ENCODE peak calls at places on chromosomes 2 and 18, in seven cellular contexts. R is HCT116, G is esophagus squamous epithelium, X is fibroblast of pulmonary artery, P is AG04450, N is NB4, S is cardiac muscle cell. Q is an unnamed sample.

GRCh38 chr18:29060349-29060748 is 883.4 kb upstream of the CDH2 start:
- DNase-seq in N (peak), X (no peak), P (no peak), R (no peak), G (no peak), S (no peak), Q (no peak)

GRCh38 chr2:190842606-190843104 is 38.0 kb upstream of the GLS start:
- DNase-seq in S (no peak), R (no peak), X (no peak), G (no peak), N (no peak), P (no peak), Q (no peak)

GRCh38 chr2:230225486-230225885 is at the start of gene SP140:
- DNase-seq in S (no peak), N (no peak), X (no peak), P (no peak), R (no peak), G (peak), Q (no peak)

GRCh38 chr2:9941196-9941995 is 10.1 kb upstream of the GRHL1 start:
- DNase-seq in R (no peak), G (no peak), S (no peak), X (peak), N (no peak), P (peak), Q (peak)

GRCh38 chr2:54109848-54110247 is 5.6 kb upstream of the ACYP2 start:
- DNase-seq in X (no peak), G (no peak), S (no peak), P (no peak), R (no peak), N (no peak), Q (no peak)

GRCh38 chr2:47767880-47768609 is 14.9 kb upstream of the MSH6 start:
- DNase-seq in G (no peak), N (peak), S (peak), R (peak), X (peak), P (no peak), Q (peak)

GRCh38 chr2:73832905-73833304 is 4.1 kb downstream of the STAMBP start:
- DNase-seq in P (no peak), X (peak), S (no peak), N (no peak), G (no peak), R (no peak), Q (no peak)

GRCh38 chr18:2871111-2871720 is 24.4 kb downstream of the EMILIN2 start:
- DNase-seq in S (no peak), G (no peak), X (no peak), P (no peak), R (no peak), N (no peak), Q (no peak)

GRCh38 chr2:164456599-164456998 is 164.7 kb downstream of the GRB14 start:
- DNase-seq in G (no peak), N (no peak), P (no peak), R (no peak), S (peak), X (peak), Q (peak)

GRCh38 chr2:120915670-120916069 is 180.0 kb downstream of the GLI2 start:
- DNase-seq in S (no peak), G (no peak), N (no peak), X (peak), R (no peak), P (no peak), Q (no peak)

GRCh38 chr2:69509011-69509749 is 71.9 kb upstream of the NFU1 start:
- DNase-seq in X (no peak), P (no peak), S (no peak), G (no peak), N (peak), R (no peak), Q (peak)

GRCh38 chr2:7430869-7431641 is 513.8 kb downstream of the RNF144A start:
- DNase-seq in G (no peak), S (peak), P (no peak), N (peak), R (no peak), X (no peak), Q (peak)

GRCh38 chr2:7432426-7432825 is 515.2 kb downstream of the RNF144A start:
- DNase-seq in P (no peak), G (no peak), R (no peak), N (peak), X (no peak), S (no peak), Q (no peak)

GRCh38 chr2:7429733-7430132 is 512.5 kb downstream of the RNF144A start:
- DNase-seq in R (no peak), X (no peak), P (no peak), N (no peak), G (no peak), S (no peak), Q (no peak)

GRCh38 chr2:7428444-7429204 is 511.4 kb downstream of the RNF144A start:
- DNase-seq in R (no peak), G (no peak), S (no peak), N (peak), P (no peak), X (no peak), Q (no peak)

DNA sequence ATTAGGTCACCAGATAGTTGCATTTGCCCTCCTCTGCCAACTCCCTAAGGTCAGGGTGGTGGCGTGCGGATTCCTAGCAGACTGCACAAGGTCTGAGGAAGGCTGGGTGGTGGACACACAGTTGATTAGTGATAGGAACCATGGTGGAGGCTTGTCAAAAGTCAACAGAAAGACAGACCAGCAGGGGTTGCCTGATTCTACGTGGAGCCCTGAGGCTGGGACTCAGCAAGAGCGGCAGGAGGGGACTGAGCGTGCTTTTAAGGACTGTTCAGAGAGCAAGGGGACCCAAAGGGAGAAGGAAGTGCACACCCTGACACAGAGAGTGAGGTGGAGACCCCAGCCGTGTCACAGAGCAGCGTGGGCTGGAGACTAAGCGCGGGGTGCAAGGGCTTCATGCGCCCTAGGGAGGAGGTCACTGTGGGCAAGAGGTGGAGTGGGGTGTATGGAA is 513.2 kb downstream of the RNF144A start:
- DNase-seq in N (no peak), S (no peak), X (no peak), R (no peak), G (no peak), P (no peak), Q (no peak)
- H3K4me3 ChIP-seq in N (no peak), S (no peak), X (no peak), R (no peak), G (peak), P (no peak), Q (no peak)

DNA sequence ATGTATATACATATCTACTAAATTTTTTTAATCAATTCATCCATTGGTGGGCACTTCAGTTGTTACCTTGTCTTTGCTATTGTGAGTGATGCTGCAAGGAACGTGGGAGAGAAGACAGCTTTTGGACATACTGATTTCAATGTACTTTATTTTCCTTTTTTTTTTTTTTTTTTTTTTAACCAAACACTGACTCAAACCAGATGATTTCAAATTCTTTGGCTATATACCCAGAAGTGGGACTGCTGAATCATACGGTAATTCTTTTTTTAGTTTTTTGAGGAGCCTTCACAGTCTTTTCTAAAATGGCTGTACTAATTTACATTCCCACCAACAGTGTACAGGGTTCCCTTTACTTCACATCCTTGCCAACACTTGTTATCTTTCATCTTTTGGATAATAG is 204.7 kb downstream of the INSIG2 start:
- DNase-seq in S (no peak), G (no peak), R (no peak), N (no peak), X (no peak), P (no peak), Q (peak)
- TF ChIP-seq CTCF in S (no peak), G (no peak), R (no peak), N (no peak), X (no peak), P (no peak), Q (no peak)

DNA sequence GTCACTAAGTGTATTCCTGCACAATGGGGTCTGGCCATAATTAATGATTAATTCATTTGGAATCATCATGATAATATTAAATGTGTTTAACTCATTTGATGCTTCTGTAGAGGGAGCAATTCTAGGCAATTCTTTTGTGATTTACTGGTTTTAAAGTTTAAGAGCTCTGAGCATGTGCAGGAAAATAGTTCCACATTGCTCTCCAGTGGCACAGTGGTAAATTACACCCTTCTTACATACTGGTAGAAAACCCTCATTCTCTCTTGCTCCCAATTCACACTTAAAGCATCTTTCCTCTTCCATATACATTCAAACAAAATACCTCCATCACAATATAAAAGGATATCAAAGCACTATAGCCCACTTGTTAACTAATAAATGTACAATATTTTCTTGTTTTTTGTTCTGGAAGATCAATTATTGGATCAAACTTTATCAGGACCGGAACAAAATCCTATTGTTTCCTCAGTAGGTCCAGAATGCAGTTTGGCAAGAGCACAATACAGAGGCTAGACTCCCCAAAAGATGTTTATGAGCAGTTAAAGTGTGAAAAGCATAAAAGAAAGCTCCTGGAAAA is 844.3 kb downstream of the MBD2 start:
- DNase-seq in G (no peak), S (peak), X (peak), N (peak), P (no peak), R (peak), Q (peak)
- H3K4me3 ChIP-seq in G (no peak), S (no peak), X (no peak), N (no peak), P (no peak), R (no peak), Q (no peak)

GRCh38 chr2:200976710-200977109 is 13.2 kb upstream of the ORC2 start:
- DNase-seq in N (no peak), X (no peak), S (no peak), P (no peak), R (no peak), G (no peak), Q (no peak)

DNA sequence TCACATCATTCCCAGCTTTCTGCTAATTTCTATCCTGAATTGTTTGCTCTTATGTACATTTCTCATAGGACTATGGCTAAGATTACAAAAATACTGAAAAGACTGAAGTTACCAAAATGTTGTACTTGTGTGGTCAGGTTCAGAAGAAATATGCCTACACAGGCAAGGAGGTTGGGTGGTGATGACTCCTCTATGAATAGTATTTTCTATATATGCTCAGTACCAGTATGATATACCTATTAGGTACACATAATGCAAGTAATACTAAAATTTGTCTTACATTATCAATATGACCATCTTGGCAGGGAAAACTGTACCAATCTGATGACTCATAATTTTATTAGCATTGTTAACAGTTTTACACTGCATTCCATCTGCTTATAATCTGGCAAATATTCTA is 12.2 kb upstream of the ORC2 start:
- DNase-seq in P (no peak), G (no peak), N (no peak), X (no peak), S (no peak), R (no peak), Q (no peak)
- TF ChIP-seq CTCF in P (no peak), G (no peak), N (no peak), X (no peak), S (no peak), R (no peak), Q (no peak)

DNA sequence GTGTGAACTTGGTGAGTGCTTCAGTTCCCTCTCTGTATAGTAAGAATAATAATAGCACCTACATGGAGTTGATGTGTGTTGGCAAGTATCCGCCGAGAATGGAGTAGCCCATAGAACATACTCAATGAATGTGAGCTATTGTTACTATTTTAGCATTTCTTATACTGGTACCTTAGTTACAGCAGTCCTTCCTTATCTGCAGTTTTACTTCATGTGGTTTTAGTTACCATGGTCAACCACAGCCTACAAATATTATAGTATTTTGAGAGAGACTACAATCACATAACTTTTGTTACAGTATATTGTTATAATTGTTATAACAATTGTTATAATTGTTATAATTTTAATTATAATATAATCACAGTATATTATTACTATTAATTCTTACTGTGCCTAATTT is 152.5 kb upstream of the RASGRP3 start:
- DNase-seq in S (no peak), G (no peak), R (no peak), X (no peak), N (no peak), P (no peak), Q (no peak)
- H3K4me3 ChIP-seq in S (no peak), G (no peak), R (no peak), X (no peak), N (no peak), P (no peak), Q (no peak)

GRCh38 chr2:15757820-15758586 is 166.3 kb downstream of the DDX1 start:
- DNase-seq in P (no peak), S (no peak), X (no peak), R (no peak), G (no peak), N (no peak), Q (no peak)

GRCh38 chr2:15756882-15757819 is 165.5 kb downstream of the DDX1 start:
- DNase-seq in G (no peak), S (no peak), P (no peak), R (no peak), N (no peak), X (no peak), Q (no peak)

GRCh38 chr2:15759385-15759784 is 167.7 kb downstream of the DDX1 start:
- DNase-seq in P (no peak), R (no peak), G (no peak), N (no peak), X (no peak), S (no peak), Q (no peak)

GRCh38 chr2:15760232-15760890 is 168.7 kb downstream of the DDX1 start:
- DNase-seq in X (no peak), R (no peak), S (no peak), N (no peak), G (no peak), P (no peak), Q (no peak)

DNA sequence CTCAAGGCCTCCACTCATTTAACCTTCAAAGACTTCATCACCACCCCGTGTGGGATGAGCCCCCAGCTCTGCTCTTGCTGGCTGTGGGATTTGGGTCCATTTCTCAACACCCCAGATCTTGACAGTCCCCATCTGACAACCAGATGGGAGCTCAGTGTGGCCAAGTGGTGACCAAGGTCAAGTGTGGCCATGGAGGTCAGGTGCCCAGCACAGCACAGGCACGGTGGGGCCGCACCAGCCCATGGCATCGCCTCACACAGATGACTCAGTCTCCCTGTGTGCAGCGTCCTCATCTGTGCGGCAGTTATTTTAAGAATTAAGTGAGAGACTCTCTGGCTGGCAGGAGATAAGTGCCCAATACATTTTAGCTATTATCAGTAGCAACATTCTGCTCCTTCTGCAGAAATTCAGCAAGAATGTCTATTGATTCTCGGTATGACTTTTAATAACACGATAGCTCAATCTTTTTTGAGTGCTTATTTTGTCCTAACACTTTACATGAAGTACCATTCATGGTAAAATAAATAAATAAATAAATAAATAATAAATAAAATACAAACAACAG is 167.2 kb downstream of the DDX1 start:
- DNase-seq in P (no peak), G (no peak), X (no peak), S (no peak), N (no peak), R (no peak), Q (no peak)
- TF ChIP-seq CTCF in P (no peak), G (no peak), X (no peak), S (no peak), N (no peak), R (no peak), Q (no peak)

GRCh38 chr2:195612515-195613495 is 44.2 kb upstream of the SLC39A10 start:
- DNase-seq in R (no peak), N (no peak), P (peak), X (peak), S (peak), G (no peak), Q (peak)
- H3K4me3 ChIP-seq in R (no peak), N (no peak), P (peak), X (peak), S (peak), G (no peak), Q (no peak)

DNA sequence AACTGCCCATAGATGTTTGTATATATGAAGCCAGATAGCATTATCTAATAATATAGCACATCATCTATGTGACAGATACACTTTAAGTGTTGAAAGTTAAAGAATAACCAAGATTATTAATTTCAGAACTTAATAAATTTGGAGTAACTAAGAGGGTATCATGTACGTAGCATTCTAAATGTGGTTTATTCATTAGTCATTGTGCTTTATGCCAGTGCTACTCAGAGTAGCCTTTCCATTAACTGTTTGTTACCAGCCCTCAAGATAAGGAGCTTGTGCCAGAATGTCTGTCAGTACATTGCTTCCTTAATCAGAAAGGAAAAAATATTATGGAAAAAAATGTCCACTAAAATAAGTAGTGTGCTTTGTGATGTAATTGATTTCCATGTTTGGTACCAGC is 94.9 kb upstream of the TWSG1 start:
- DNase-seq in R (no peak), P (no peak), S (no peak), G (no peak), N (no peak), X (no peak), Q (no peak)
- TF ChIP-seq CTCF in R (no peak), P (no peak), S (no peak), G (no peak), N (no peak), X (no peak), Q (no peak)

GRCh38 chr18:58863539-58864145 is 1.0 kb upstream of the ZNF532 start:
- DNase-seq in G (no peak), N (no peak), S (peak), R (no peak), X (peak), P (no peak), Q (peak)
- H3K4me3 ChIP-seq in G (peak), N (no peak), S (peak), R (peak), X (peak), P (peak), Q (peak)

GRCh38 chr2:31735716-31736115 is 155.0 kb upstream of the SRD5A2 start:
- DNase-seq in X (no peak), S (no peak), N (peak), G (no peak), P (no peak), R (no peak), Q (no peak)

GRCh38 chr2:31739156-31739555 is 158.4 kb upstream of the SRD5A2 start:
- DNase-seq in G (no peak), S (no peak), P (no peak), X (no peak), N (no peak), R (no peak), Q (no peak)

DNA sequence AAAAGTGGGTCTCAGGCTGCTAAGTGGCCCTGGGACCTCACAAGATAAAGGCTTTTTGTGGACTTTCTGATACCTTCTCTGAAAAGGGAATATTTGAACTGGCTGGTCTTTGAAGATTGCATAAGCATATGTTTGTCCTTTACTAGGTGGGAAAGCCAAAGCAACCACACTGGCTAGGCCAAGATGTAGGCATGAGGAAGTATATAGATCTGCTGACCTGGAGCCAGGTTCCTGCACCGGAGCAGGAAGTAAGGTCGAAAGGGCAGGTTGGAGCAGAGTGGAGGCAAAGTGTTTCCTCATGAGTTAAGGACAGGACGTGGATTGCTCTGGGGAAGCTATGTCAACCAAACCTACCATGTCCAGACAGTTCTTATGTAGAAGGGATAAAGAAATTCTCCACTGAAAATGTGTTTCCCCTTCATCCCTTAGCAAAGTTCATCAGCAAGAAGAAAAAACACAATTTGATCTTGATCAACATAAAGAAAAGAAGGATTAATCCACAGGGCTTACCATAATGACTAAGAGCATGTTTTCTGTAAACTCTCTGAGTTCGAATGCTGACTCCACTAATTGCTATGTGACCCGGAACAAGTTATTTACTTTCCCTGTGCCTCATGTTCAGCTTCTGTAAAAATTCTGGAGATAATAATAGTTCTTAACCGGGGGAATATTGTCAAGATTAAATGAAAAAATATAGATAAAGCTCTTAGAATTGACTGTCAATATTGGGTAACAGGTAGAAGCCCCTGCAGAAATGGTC is 156.1 kb upstream of the SRD5A2 start:
- DNase-seq in R (no peak), G (no peak), S (no peak), N (peak), P (no peak), X (no peak), Q (no peak)
- TF ChIP-seq CTCF in R (no peak), G (no peak), S (no peak), N (no peak), P (no peak), X (no peak), Q (no peak)

Q was measured in foreskin fibroblast.